ENCODE peak calls at places on chromosomes 1 and 21, in eight cellular contexts. L is Caki2; W is nephron progenitor cell; E is T47D; M is stimulated activated CD8-positive, alpha-beta memory T cell treated with anti-CD3 and anti-CD28 coated beads, Interleukin-15, amount 100 ng/mL, for 1 hour; D is GM23338; R is hippocampal formation; B is SJSA1. O is an unnamed sample.

GRCh38 chr1:145918144-145918991 is at the start of gene PEX11B:
- DNase-seq in L (peak), W (peak), E (peak), M (peak), D (peak), R (peak), B (peak), O (peak)

GRCh38 chr1:29343908-29344307 is 107.6 kb downstream of the PTPRU start:
- DNase-seq in L (no peak), W (no peak), E (no peak), M (no peak), D (no peak), R (no peak), B (no peak), O (no peak)

GRCh38 chr21:42258885-42259407 is 40.0 kb downstream of the ABCG1 start:
- DNase-seq in L (no peak), W (no peak), E (no peak), M (no peak), D (no peak), R (no peak), B (no peak), O (no peak)

GRCh38 chr1:97505816-97506215 is 415.0 kb downstream of the DPYD start:
- DNase-seq in L (no peak), W (no peak), E (no peak), M (no peak), D (no peak), R (no peak), B (no peak), O (no peak)

GRCh38 chr1:241532864-241533263 is 686 bp downstream of the KMO start:
- DNase-seq in L (no peak), W (no peak), E (peak), M (no peak), D (no peak), R (no peak), B (no peak), O (no peak)

GRCh38 chr1:18943162-18943561 is 13.3 kb downstream of the IFFO2 start:
- DNase-seq in L (no peak), W (no peak), E (no peak), M (no peak), D (no peak), R (no peak), B (no peak), O (no peak)

GRCh38 chr21:39221282-39221996 is 38.2 kb upstream of the PSMG1 start:
- DNase-seq in L (no peak), W (no peak), E (no peak), M (no peak), D (no peak), R (no peak), B (no peak), O (no peak)

GRCh38 chr1:14866841-14867626 is 268.5 kb downstream of the KAZN start:
- DNase-seq in L (no peak), W (peak), E (peak), M (no peak), D (peak), R (no peak), B (no peak), O (no peak)

GRCh38 chr1:175191654-175192053 is 922 bp downstream of the KIAA0040 start:
- DNase-seq in L (no peak), W (no peak), E (no peak), M (no peak), D (peak), R (no peak), B (no peak), O (peak)

GRCh38 chr1:199774433-199775089 is 252.9 kb upstream of the NR5A2 start:
- DNase-seq in L (peak), W (no peak), E (peak), M (no peak), D (no peak), R (no peak), B (no peak), O (no peak)

O was measured in mesendoderm.